ENCODE peak calls at places on chromosome 11, in eight cellular contexts. One of them, this sample, is unnamed.

GRCh38 chr11:78158987-78159662 is 19.7 kb upstream of the ALG8 start:
- DNase-seq in effector CD8-positive, alpha-beta T cell: no peak
- DNase-seq in HTR-8/SVneo: no peak
- DNase-seq in fibroblast of pulmonary artery: no peak
- DNase-seq in lower leg skin: no peak
- DNase-seq in effector memory CD4-positive, alpha-beta T cell: no peak
- DNase-seq in endothelial cell: no peak
- DNase-seq in stomach: no peak
- DNase-seq in this sample: no peak

GRCh38 chr11:47177229-47177845 is 658 bp upstream of the ARFGAP2 start:
- DNase-seq in endothelial cell: peak; percentile 54
- DNase-seq in effector memory CD4-positive, alpha-beta T cell: peak; percentile 57
- DNase-seq in effector CD8-positive, alpha-beta T cell: peak; percentile 69
- DNase-seq in lower leg skin: peak; percentile 83
- DNase-seq in HTR-8/SVneo: peak; percentile 52
- DNase-seq in fibroblast of pulmonary artery: peak; percentile 83
- DNase-seq in stomach: peak; percentile 65
- DNase-seq in this sample: peak; percentile 88

GRCh38 chr11:129788278-129788677 is 27.4 kb upstream of the TMEM45B start:
- DNase-seq in lower leg skin: no peak
- DNase-seq in stomach: no peak
- DNase-seq in fibroblast of pulmonary artery: no peak
- DNase-seq in effector CD8-positive, alpha-beta T cell: no peak
- DNase-seq in HTR-8/SVneo: no peak
- DNase-seq in endothelial cell: no peak
- DNase-seq in effector memory CD4-positive, alpha-beta T cell: no peak
- DNase-seq in this sample: no peak

GRCh38 chr11:92811341-92811740 is 158.1 kb upstream of the MTNR1B start:
- DNase-seq in stomach: no peak
- DNase-seq in endothelial cell: no peak
- DNase-seq in lower leg skin: no peak
- DNase-seq in effector CD8-positive, alpha-beta T cell: no peak
- DNase-seq in HTR-8/SVneo: no peak
- DNase-seq in effector memory CD4-positive, alpha-beta T cell: no peak
- DNase-seq in fibroblast of pulmonary artery: no peak
- DNase-seq in this sample: peak; percentile 25

GRCh38 chr11:126391970-126392637 is 36.6 kb downstream of the ST3GAL4 start:
- DNase-seq in lower leg skin: no peak
- DNase-seq in endothelial cell: no peak
- DNase-seq in fibroblast of pulmonary artery: peak; percentile 35
- DNase-seq in effector CD8-positive, alpha-beta T cell: no peak
- DNase-seq in HTR-8/SVneo: no peak
- DNase-seq in effector memory CD4-positive, alpha-beta T cell: no peak
- DNase-seq in stomach: no peak
- DNase-seq in this sample: peak; percentile 35

GRCh38 chr11:112834277-112834755 is 126.9 kb upstream of the NCAM1 start:
- DNase-seq in endothelial cell: no peak
- DNase-seq in stomach: peak; percentile 89
- DNase-seq in fibroblast of pulmonary artery: no peak
- DNase-seq in effector memory CD4-positive, alpha-beta T cell: no peak
- DNase-seq in HTR-8/SVneo: no peak
- DNase-seq in lower leg skin: no peak
- DNase-seq in effector CD8-positive, alpha-beta T cell: no peak
- DNase-seq in this sample: peak; percentile 27

GRCh38 chr11:125609545-125609944 is 15.4 kb upstream of the CHEK1 start:
- DNase-seq in effector memory CD4-positive, alpha-beta T cell: no peak
- DNase-seq in stomach: no peak
- DNase-seq in effector CD8-positive, alpha-beta T cell: no peak
- DNase-seq in endothelial cell: no peak
- DNase-seq in HTR-8/SVneo: no peak
- DNase-seq in fibroblast of pulmonary artery: no peak
- DNase-seq in lower leg skin: no peak
- DNase-seq in this sample: no peak

GRCh38 chr11:119845756-119846155 is 116.8 kb upstream of the NECTIN1 start:
- DNase-seq in lower leg skin: no peak
- DNase-seq in effector CD8-positive, alpha-beta T cell: no peak
- DNase-seq in endothelial cell: no peak
- DNase-seq in effector memory CD4-positive, alpha-beta T cell: no peak
- DNase-seq in HTR-8/SVneo: peak; percentile 29
- DNase-seq in fibroblast of pulmonary artery: no peak
- DNase-seq in stomach: no peak
- DNase-seq in this sample: peak; percentile 72

GRCh38 chr11:113553905-113554304 is 78.7 kb upstream of the DRD2 start:
- DNase-seq in lower leg skin: no peak
- DNase-seq in effector memory CD4-positive, alpha-beta T cell: no peak
- DNase-seq in fibroblast of pulmonary artery: no peak
- DNase-seq in stomach: no peak
- DNase-seq in endothelial cell: peak; percentile 18
- DNase-seq in effector CD8-positive, alpha-beta T cell: no peak
- DNase-seq in HTR-8/SVneo: no peak
- DNase-seq in this sample: no peak

GRCh38 chr11:126197277-126197939 is 14.0 kb downstream of the RPUSD4 start:
- DNase-seq in fibroblast of pulmonary artery: no peak
- DNase-seq in effector memory CD4-positive, alpha-beta T cell: no peak
- DNase-seq in HTR-8/SVneo: no peak
- DNase-seq in effector CD8-positive, alpha-beta T cell: no peak
- DNase-seq in stomach: peak; percentile 34
- DNase-seq in endothelial cell: no peak
- DNase-seq in lower leg skin: no peak
- DNase-seq in this sample: no peak

GRCh38 chr11:128022007-128022368 is 565.4 kb downstream of the ETS1 start:
- DNase-seq in effector CD8-positive, alpha-beta T cell: no peak
- DNase-seq in HTR-8/SVneo: no peak
- DNase-seq in fibroblast of pulmonary artery: peak; percentile 78
- DNase-seq in lower leg skin: no peak
- DNase-seq in stomach: no peak
- DNase-seq in endothelial cell: no peak
- DNase-seq in effector memory CD4-positive, alpha-beta T cell: no peak
- DNase-seq in this sample: peak; percentile 22

GRCh38 chr11:64661622-64662021 is 61.4 kb downstream of the NRXN2 start:
- DNase-seq in effector memory CD4-positive, alpha-beta T cell: no peak
- DNase-seq in stomach: no peak
- DNase-seq in endothelial cell: no peak
- DNase-seq in lower leg skin: no peak
- DNase-seq in effector CD8-positive, alpha-beta T cell: no peak
- DNase-seq in HTR-8/SVneo: no peak
- DNase-seq in fibroblast of pulmonary artery: no peak
- DNase-seq in this sample: no peak

GRCh38 chr11:87462171-87462570 is 424.4 kb downstream of the TMEM135 start:
- DNase-seq in fibroblast of pulmonary artery: no peak
- DNase-seq in HTR-8/SVneo: no peak
- DNase-seq in effector CD8-positive, alpha-beta T cell: no peak
- DNase-seq in effector memory CD4-positive, alpha-beta T cell: no peak
- DNase-seq in endothelial cell: no peak
- DNase-seq in stomach: no peak
- DNase-seq in lower leg skin: no peak
- DNase-seq in this sample: no peak

GRCh38 chr11:128582496-128583366 is 4.6 kb downstream of the ETS1 start:
- DNase-seq in endothelial cell: no peak
- DNase-seq in stomach: no peak
- DNase-seq in fibroblast of pulmonary artery: peak; percentile 93
- DNase-seq in lower leg skin: no peak
- DNase-seq in effector CD8-positive, alpha-beta T cell: no peak
- DNase-seq in effector memory CD4-positive, alpha-beta T cell: no peak
- DNase-seq in HTR-8/SVneo: peak; percentile 60
- DNase-seq in this sample: peak; percentile 84

GRCh38 chr11:123063396-123064267 is 1.7 kb upstream of the HSPA8 start:
- DNase-seq in stomach: peak; percentile 50
- DNase-seq in fibroblast of pulmonary artery: peak; percentile 76
- DNase-seq in HTR-8/SVneo: no peak
- DNase-seq in lower leg skin: peak; percentile 54
- DNase-seq in endothelial cell: peak; percentile 20
- DNase-seq in effector memory CD4-positive, alpha-beta T cell: no peak
- DNase-seq in effector CD8-positive, alpha-beta T cell: no peak
- DNase-seq in this sample: peak; percentile 72

GRCh38 chr11:61023086-61024035 is 51.9 kb downstream of the CD6 start:
- DNase-seq in stomach: peak; percentile 69
- DNase-seq in effector CD8-positive, alpha-beta T cell: no peak
- DNase-seq in lower leg skin: no peak
- DNase-seq in endothelial cell: no peak
- DNase-seq in fibroblast of pulmonary artery: no peak
- DNase-seq in HTR-8/SVneo: no peak
- DNase-seq in effector memory CD4-positive, alpha-beta T cell: peak; percentile 51
- DNase-seq in this sample: no peak

GRCh38 chr11:11937957-11938356 is 70.5 kb downstream of the DKK3 start:
- DNase-seq in stomach: no peak
- DNase-seq in endothelial cell: no peak
- DNase-seq in effector CD8-positive, alpha-beta T cell: no peak
- DNase-seq in HTR-8/SVneo: no peak
- DNase-seq in lower leg skin: no peak
- DNase-seq in effector memory CD4-positive, alpha-beta T cell: no peak
- DNase-seq in fibroblast of pulmonary artery: no peak
- DNase-seq in this sample: no peak

GRCh38 chr11:123562166-123562565 is 92.3 kb downstream of the SCN3B start:
- DNase-seq in effector CD8-positive, alpha-beta T cell: no peak
- DNase-seq in endothelial cell: no peak
- DNase-seq in lower leg skin: no peak
- DNase-seq in HTR-8/SVneo: no peak
- DNase-seq in effector memory CD4-positive, alpha-beta T cell: no peak
- DNase-seq in fibroblast of pulmonary artery: no peak
- DNase-seq in stomach: peak; percentile 67
- DNase-seq in this sample: no peak

GRCh38 chr11:18329196-18329870 is 7.0 kb downstream of the GTF2H1 start:
- DNase-seq in HTR-8/SVneo: no peak
- DNase-seq in stomach: no peak
- DNase-seq in lower leg skin: no peak
- DNase-seq in effector CD8-positive, alpha-beta T cell: no peak
- DNase-seq in endothelial cell: no peak
- DNase-seq in fibroblast of pulmonary artery: no peak
- DNase-seq in effector memory CD4-positive, alpha-beta T cell: no peak
- DNase-seq in this sample: peak; percentile 44

GRCh38 chr11:107780775-107781174 is 68.9 kb upstream of the SLN start:
- DNase-seq in HTR-8/SVneo: no peak
- DNase-seq in lower leg skin: no peak
- DNase-seq in effector memory CD4-positive, alpha-beta T cell: no peak
- DNase-seq in effector CD8-positive, alpha-beta T cell: no peak
- DNase-seq in fibroblast of pulmonary artery: no peak
- DNase-seq in stomach: no peak
- DNase-seq in endothelial cell: no peak
- DNase-seq in this sample: peak; percentile 17

GRCh38 chr11:128359515-128359914 is 227.8 kb downstream of the ETS1 start:
- DNase-seq in effector CD8-positive, alpha-beta T cell: no peak
- DNase-seq in HTR-8/SVneo: no peak
- DNase-seq in stomach: no peak
- DNase-seq in endothelial cell: no peak
- DNase-seq in fibroblast of pulmonary artery: peak; percentile 51
- DNase-seq in effector memory CD4-positive, alpha-beta T cell: no peak
- DNase-seq in lower leg skin: no peak
- DNase-seq in this sample: no peak

GRCh38 chr11:73869234-73869949 is 7.3 kb downstream of the COA4 start:
- DNase-seq in HTR-8/SVneo: no peak
- DNase-seq in lower leg skin: no peak
- DNase-seq in endothelial cell: no peak
- DNase-seq in effector CD8-positive, alpha-beta T cell: no peak
- DNase-seq in stomach: no peak
- DNase-seq in fibroblast of pulmonary artery: no peak
- DNase-seq in effector memory CD4-positive, alpha-beta T cell: no peak
- DNase-seq in this sample: no peak

GRCh38 chr11:30254307-30255298 is 23.8 kb downstream of the FSHB start:
- DNase-seq in stomach: no peak
- DNase-seq in effector memory CD4-positive, alpha-beta T cell: no peak
- DNase-seq in endothelial cell: no peak
- DNase-seq in fibroblast of pulmonary artery: peak; percentile 8
- DNase-seq in lower leg skin: no peak
- DNase-seq in HTR-8/SVneo: no peak
- DNase-seq in effector CD8-positive, alpha-beta T cell: no peak
- DNase-seq in this sample: no peak

GRCh38 chr11:107591098-107591445 is at the start of gene ELMOD1:
- DNase-seq in endothelial cell: peak; percentile 62
- DNase-seq in lower leg skin: no peak
- DNase-seq in effector CD8-positive, alpha-beta T cell: no peak
- DNase-seq in stomach: no peak
- DNase-seq in fibroblast of pulmonary artery: peak; percentile 18
- DNase-seq in HTR-8/SVneo: peak; percentile 66
- DNase-seq in effector memory CD4-positive, alpha-beta T cell: no peak
- DNase-seq in this sample: peak; percentile 15

GRCh38 chr11:35144103-35144741 is 5.3 kb downstream of the CD44 start:
- DNase-seq in effector CD8-positive, alpha-beta T cell: no peak
- DNase-seq in lower leg skin: no peak
- DNase-seq in HTR-8/SVneo: no peak
- DNase-seq in fibroblast of pulmonary artery: peak; percentile 66
- DNase-seq in effector memory CD4-positive, alpha-beta T cell: peak; percentile 55
- DNase-seq in endothelial cell: no peak
- DNase-seq in stomach: peak; percentile 32
- DNase-seq in this sample: peak; percentile 90

GRCh38 chr11:16911658-16912057 is 102.6 kb downstream of the PLEKHA7 start:
- DNase-seq in effector CD8-positive, alpha-beta T cell: no peak
- DNase-seq in effector memory CD4-positive, alpha-beta T cell: no peak
- DNase-seq in stomach: no peak
- DNase-seq in endothelial cell: no peak
- DNase-seq in HTR-8/SVneo: no peak
- DNase-seq in lower leg skin: no peak
- DNase-seq in fibroblast of pulmonary artery: no peak
- DNase-seq in this sample: no peak

GRCh38 chr11:107915229-107915628 is 13.0 kb upstream of the RAB39A start:
- DNase-seq in stomach: no peak
- DNase-seq in endothelial cell: no peak
- DNase-seq in HTR-8/SVneo: no peak
- DNase-seq in effector memory CD4-positive, alpha-beta T cell: no peak
- DNase-seq in fibroblast of pulmonary artery: no peak
- DNase-seq in effector CD8-positive, alpha-beta T cell: no peak
- DNase-seq in lower leg skin: no peak
- DNase-seq in this sample: no peak

GRCh38 chr11:110929129-110929528 is 216.9 kb upstream of the ARHGAP20 start:
- DNase-seq in stomach: no peak
- DNase-seq in lower leg skin: no peak
- DNase-seq in effector memory CD4-positive, alpha-beta T cell: no peak
- DNase-seq in effector CD8-positive, alpha-beta T cell: no peak
- DNase-seq in fibroblast of pulmonary artery: no peak
- DNase-seq in HTR-8/SVneo: no peak
- DNase-seq in endothelial cell: no peak
- DNase-seq in this sample: peak; percentile 8

GRCh38 chr11:62905927-62906531 is 15.1 kb downstream of the CHRM1 start:
- DNase-seq in lower leg skin: peak; percentile 80
- DNase-seq in HTR-8/SVneo: peak; percentile 84
- DNase-seq in endothelial cell: peak; percentile 91
- DNase-seq in stomach: peak; percentile 84
- DNase-seq in effector CD8-positive, alpha-beta T cell: peak; percentile 71
- DNase-seq in effector memory CD4-positive, alpha-beta T cell: peak; percentile 48
- DNase-seq in fibroblast of pulmonary artery: peak; percentile 87
- DNase-seq in this sample: peak; percentile 81